ENCODE peak calls at places on chromosomes 7 and 10, in six cellular contexts. One of them, this sample, is unnamed.

GRCh38 chr7:12434012-12434642 is 30.5 kb upstream of the VWDE start:
- DNase-seq in fibroblast of the conjunctiva: peak
- DNase-seq in neural crest cell: no peak
- DNase-seq in KBM-7: peak
- DNase-seq in activated T-helper 1 cell treated with Interleukin-2 at 50 U/mL for 16 hours: no peak
- DNase-seq in activated CD4-positive, CD25-positive, alpha-beta regulatory T cell: no peak
- DNase-seq in this sample: no peak

GRCh38 chr10:73110345-73110849 is at the start of gene NUDT13:
- DNase-seq in fibroblast of the conjunctiva: no peak
- DNase-seq in activated T-helper 1 cell treated with Interleukin-2 at 50 U/mL for 16 hours: peak
- DNase-seq in KBM-7: peak
- DNase-seq in neural crest cell: peak
- DNase-seq in activated CD4-positive, CD25-positive, alpha-beta regulatory T cell: no peak
- DNase-seq in this sample: peak

GRCh38 chr10:104435822-104436221 is 82.2 kb downstream of the CFAP58 start:
- DNase-seq in neural crest cell: no peak
- DNase-seq in activated CD4-positive, CD25-positive, alpha-beta regulatory T cell: no peak
- DNase-seq in KBM-7: no peak
- DNase-seq in activated T-helper 1 cell treated with Interleukin-2 at 50 U/mL for 16 hours: no peak
- DNase-seq in fibroblast of the conjunctiva: peak
- DNase-seq in this sample: no peak

GRCh38 chr10:9814285-9814866 is 1203.3 kb upstream of the CELF2 start:
- DNase-seq in activated CD4-positive, CD25-positive, alpha-beta regulatory T cell: no peak
- DNase-seq in fibroblast of the conjunctiva: no peak
- DNase-seq in KBM-7: no peak
- DNase-seq in neural crest cell: no peak
- DNase-seq in activated T-helper 1 cell treated with Interleukin-2 at 50 U/mL for 16 hours: no peak
- DNase-seq in this sample: no peak

GRCh38 chr10:107740962-107741690 is 576.6 kb upstream of the SORCS1 start:
- DNase-seq in neural crest cell: no peak
- DNase-seq in KBM-7: no peak
- DNase-seq in fibroblast of the conjunctiva: no peak
- DNase-seq in activated T-helper 1 cell treated with Interleukin-2 at 50 U/mL for 16 hours: no peak
- DNase-seq in activated CD4-positive, CD25-positive, alpha-beta regulatory T cell: no peak
- DNase-seq in this sample: no peak

GRCh38 chr10:27986831-27987230 is 12.0 kb downstream of the ODAD2 start:
- DNase-seq in activated T-helper 1 cell treated with Interleukin-2 at 50 U/mL for 16 hours: no peak
- DNase-seq in neural crest cell: no peak
- DNase-seq in KBM-7: no peak
- DNase-seq in activated CD4-positive, CD25-positive, alpha-beta regulatory T cell: no peak
- DNase-seq in fibroblast of the conjunctiva: no peak
- DNase-seq in this sample: no peak

GRCh38 chr10:98269435-98269912 is 1.5 kb upstream of the LOXL4 start:
- DNase-seq in activated CD4-positive, CD25-positive, alpha-beta regulatory T cell: no peak
- DNase-seq in fibroblast of the conjunctiva: peak
- DNase-seq in neural crest cell: no peak
- DNase-seq in activated T-helper 1 cell treated with Interleukin-2 at 50 U/mL for 16 hours: no peak
- DNase-seq in KBM-7: no peak
- DNase-seq in this sample: no peak

GRCh38 chr7:74483402-74484336 is 30.0 kb downstream of the GTF2IRD1 start:
- DNase-seq in KBM-7: no peak
- DNase-seq in activated CD4-positive, CD25-positive, alpha-beta regulatory T cell: no peak
- DNase-seq in fibroblast of the conjunctiva: no peak
- DNase-seq in activated T-helper 1 cell treated with Interleukin-2 at 50 U/mL for 16 hours: no peak
- DNase-seq in neural crest cell: no peak
- DNase-seq in this sample: no peak

GRCh38 chr10:34526758-34527730 is 288.1 kb downstream of the PARD3 start:
- DNase-seq in activated T-helper 1 cell treated with Interleukin-2 at 50 U/mL for 16 hours: no peak
- DNase-seq in KBM-7: peak
- DNase-seq in neural crest cell: no peak
- DNase-seq in activated CD4-positive, CD25-positive, alpha-beta regulatory T cell: no peak
- DNase-seq in fibroblast of the conjunctiva: peak
- DNase-seq in this sample: peak

GRCh38 chr10:91410638-91411367 is 659 bp downstream of the HECTD2 start:
- DNase-seq in activated T-helper 1 cell treated with Interleukin-2 at 50 U/mL for 16 hours: no peak
- DNase-seq in activated CD4-positive, CD25-positive, alpha-beta regulatory T cell: no peak
- DNase-seq in fibroblast of the conjunctiva: no peak
- DNase-seq in neural crest cell: no peak
- DNase-seq in KBM-7: no peak
- DNase-seq in this sample: peak

GRCh38 chr7:155652156-155653124 is 8.0 kb downstream of the RBM33 start:
- DNase-seq in activated CD4-positive, CD25-positive, alpha-beta regulatory T cell: no peak
- DNase-seq in KBM-7: no peak
- DNase-seq in neural crest cell: no peak
- DNase-seq in fibroblast of the conjunctiva: no peak
- DNase-seq in activated T-helper 1 cell treated with Interleukin-2 at 50 U/mL for 16 hours: no peak
- DNase-seq in this sample: no peak

GRCh38 chr10:78401882-78402367 is 368.3 kb downstream of the RPS24 start:
- DNase-seq in activated CD4-positive, CD25-positive, alpha-beta regulatory T cell: no peak
- DNase-seq in activated T-helper 1 cell treated with Interleukin-2 at 50 U/mL for 16 hours: no peak
- DNase-seq in neural crest cell: no peak
- DNase-seq in KBM-7: no peak
- DNase-seq in fibroblast of the conjunctiva: no peak
- DNase-seq in this sample: no peak

GRCh38 chr7:5489991-5490536 is 66.4 kb upstream of the TNRC18 start:
- DNase-seq in neural crest cell: no peak
- DNase-seq in activated CD4-positive, CD25-positive, alpha-beta regulatory T cell: no peak
- DNase-seq in KBM-7: no peak
- DNase-seq in activated T-helper 1 cell treated with Interleukin-2 at 50 U/mL for 16 hours: no peak
- DNase-seq in fibroblast of the conjunctiva: no peak
- DNase-seq in this sample: peak

GRCh38 chr7:116305485-116306408 is 95.4 kb downstream of the TES start:
- DNase-seq in KBM-7: no peak
- DNase-seq in activated T-helper 1 cell treated with Interleukin-2 at 50 U/mL for 16 hours: no peak
- DNase-seq in neural crest cell: no peak
- DNase-seq in fibroblast of the conjunctiva: peak
- DNase-seq in activated CD4-positive, CD25-positive, alpha-beta regulatory T cell: no peak
- DNase-seq in this sample: peak

GRCh38 chr7:9097565-9098060 is 664.2 kb downstream of the NXPH1 start:
- DNase-seq in fibroblast of the conjunctiva: no peak
- DNase-seq in KBM-7: no peak
- DNase-seq in neural crest cell: no peak
- DNase-seq in activated CD4-positive, CD25-positive, alpha-beta regulatory T cell: no peak
- DNase-seq in activated T-helper 1 cell treated with Interleukin-2 at 50 U/mL for 16 hours: no peak
- DNase-seq in this sample: no peak

GRCh38 chr7:90605055-90605454 is 8.9 kb downstream of the CDK14 start:
- DNase-seq in activated T-helper 1 cell treated with Interleukin-2 at 50 U/mL for 16 hours: no peak
- DNase-seq in fibroblast of the conjunctiva: no peak
- DNase-seq in neural crest cell: no peak
- DNase-seq in KBM-7: no peak
- DNase-seq in activated CD4-positive, CD25-positive, alpha-beta regulatory T cell: no peak
- DNase-seq in this sample: no peak

GRCh38 chr10:112490543-112490942 is 43.5 kb downstream of the VTI1A start:
- DNase-seq in neural crest cell: no peak
- DNase-seq in activated CD4-positive, CD25-positive, alpha-beta regulatory T cell: no peak
- DNase-seq in activated T-helper 1 cell treated with Interleukin-2 at 50 U/mL for 16 hours: no peak
- DNase-seq in KBM-7: no peak
- DNase-seq in fibroblast of the conjunctiva: no peak
- DNase-seq in this sample: no peak

GRCh38 chr10:25061711-25062455 is 45.5 kb downstream of the THNSL1 start:
- DNase-seq in KBM-7: no peak
- DNase-seq in neural crest cell: no peak
- DNase-seq in activated T-helper 1 cell treated with Interleukin-2 at 50 U/mL for 16 hours: no peak
- DNase-seq in fibroblast of the conjunctiva: no peak
- DNase-seq in activated CD4-positive, CD25-positive, alpha-beta regulatory T cell: no peak
- DNase-seq in this sample: no peak

GRCh38 chr10:132538790-132539421 is 1.3 kb downstream of the INPP5A start:
- DNase-seq in activated T-helper 1 cell treated with Interleukin-2 at 50 U/mL for 16 hours: no peak
- DNase-seq in KBM-7: no peak
- DNase-seq in neural crest cell: no peak
- DNase-seq in fibroblast of the conjunctiva: no peak
- DNase-seq in activated CD4-positive, CD25-positive, alpha-beta regulatory T cell: no peak
- DNase-seq in this sample: no peak

GRCh38 chr10:61643316-61643751 is 19.4 kb upstream of the CABCOCO1 start:
- DNase-seq in fibroblast of the conjunctiva: peak
- DNase-seq in KBM-7: no peak
- DNase-seq in neural crest cell: no peak
- DNase-seq in activated T-helper 1 cell treated with Interleukin-2 at 50 U/mL for 16 hours: no peak
- DNase-seq in activated CD4-positive, CD25-positive, alpha-beta regulatory T cell: no peak
- DNase-seq in this sample: no peak

GRCh38 chr10:123394382-123394781 is 240.2 kb downstream of the BUB3 start:
- DNase-seq in activated T-helper 1 cell treated with Interleukin-2 at 50 U/mL for 16 hours: no peak
- DNase-seq in neural crest cell: no peak
- DNase-seq in KBM-7: no peak
- DNase-seq in activated CD4-positive, CD25-positive, alpha-beta regulatory T cell: no peak
- DNase-seq in fibroblast of the conjunctiva: no peak
- DNase-seq in this sample: no peak

GRCh38 chr10:50279489-50279888 is 28.2 kb upstream of the ASAH2 start:
- DNase-seq in fibroblast of the conjunctiva: no peak
- DNase-seq in activated CD4-positive, CD25-positive, alpha-beta regulatory T cell: no peak
- DNase-seq in KBM-7: no peak
- DNase-seq in activated T-helper 1 cell treated with Interleukin-2 at 50 U/mL for 16 hours: no peak
- DNase-seq in neural crest cell: no peak
- DNase-seq in this sample: no peak

GRCh38 chr7:48244902-48245301 is 73.6 kb downstream of the ABCA13 start:
- DNase-seq in activated T-helper 1 cell treated with Interleukin-2 at 50 U/mL for 16 hours: no peak
- DNase-seq in neural crest cell: no peak
- DNase-seq in fibroblast of the conjunctiva: no peak
- DNase-seq in KBM-7: peak
- DNase-seq in activated CD4-positive, CD25-positive, alpha-beta regulatory T cell: no peak
- DNase-seq in this sample: peak

GRCh38 chr10:68900427-68901105 is 549 bp upstream of the DDX50 start:
- DNase-seq in neural crest cell: no peak
- DNase-seq in activated CD4-positive, CD25-positive, alpha-beta regulatory T cell: peak
- DNase-seq in activated T-helper 1 cell treated with Interleukin-2 at 50 U/mL for 16 hours: no peak
- DNase-seq in fibroblast of the conjunctiva: no peak
- DNase-seq in KBM-7: no peak
- DNase-seq in this sample: no peak

GRCh38 chr7:23246540-23246939 is at the start of gene GPNMB:
- DNase-seq in activated CD4-positive, CD25-positive, alpha-beta regulatory T cell: no peak
- DNase-seq in activated T-helper 1 cell treated with Interleukin-2 at 50 U/mL for 16 hours: no peak
- DNase-seq in KBM-7: no peak
- DNase-seq in fibroblast of the conjunctiva: peak
- DNase-seq in neural crest cell: no peak
- DNase-seq in this sample: peak

GRCh38 chr10:101694674-101695403 is at the start of gene FBXW4:
- DNase-seq in fibroblast of the conjunctiva: no peak
- DNase-seq in neural crest cell: peak
- DNase-seq in activated CD4-positive, CD25-positive, alpha-beta regulatory T cell: peak
- DNase-seq in activated T-helper 1 cell treated with Interleukin-2 at 50 U/mL for 16 hours: peak
- DNase-seq in KBM-7: peak
- DNase-seq in this sample: no peak

GRCh38 chr10:33252794-33253203 is 81.7 kb downstream of the NRP1 start:
- DNase-seq in activated CD4-positive, CD25-positive, alpha-beta regulatory T cell: no peak
- DNase-seq in fibroblast of the conjunctiva: no peak
- DNase-seq in activated T-helper 1 cell treated with Interleukin-2 at 50 U/mL for 16 hours: no peak
- DNase-seq in neural crest cell: no peak
- DNase-seq in KBM-7: no peak
- DNase-seq in this sample: peak

GRCh38 chr10:91621483-91622113 is 11.3 kb downstream of the PPP1R3C start:
- DNase-seq in activated CD4-positive, CD25-positive, alpha-beta regulatory T cell: no peak
- DNase-seq in KBM-7: no peak
- DNase-seq in activated T-helper 1 cell treated with Interleukin-2 at 50 U/mL for 16 hours: no peak
- DNase-seq in fibroblast of the conjunctiva: no peak
- DNase-seq in neural crest cell: no peak
- DNase-seq in this sample: no peak

GRCh38 chr10:83917519-83918506 is 221.5 kb upstream of the GHITM start:
- DNase-seq in activated T-helper 1 cell treated with Interleukin-2 at 50 U/mL for 16 hours: no peak
- DNase-seq in fibroblast of the conjunctiva: no peak
- DNase-seq in KBM-7: no peak
- DNase-seq in neural crest cell: peak
- DNase-seq in activated CD4-positive, CD25-positive, alpha-beta regulatory T cell: no peak
- DNase-seq in this sample: no peak

GRCh38 chr7:22782616-22783232 is 39.9 kb downstream of the TOMM7 start:
- DNase-seq in activated CD4-positive, CD25-positive, alpha-beta regulatory T cell: peak
- DNase-seq in neural crest cell: peak
- DNase-seq in activated T-helper 1 cell treated with Interleukin-2 at 50 U/mL for 16 hours: peak
- DNase-seq in KBM-7: peak
- DNase-seq in fibroblast of the conjunctiva: peak
- DNase-seq in this sample: no peak

GRCh38 chr10:14569274-14570060 is 205.2 kb downstream of the FAM107B start:
- DNase-seq in fibroblast of the conjunctiva: no peak
- DNase-seq in activated CD4-positive, CD25-positive, alpha-beta regulatory T cell: no peak
- DNase-seq in neural crest cell: no peak
- DNase-seq in activated T-helper 1 cell treated with Interleukin-2 at 50 U/mL for 16 hours: no peak
- DNase-seq in KBM-7: no peak
- DNase-seq in this sample: no peak

This sample was measured in brain pericyte.